ENCODE peak calls at places on chromosome 14, in four cellular contexts. Q, S, U and I are unnamed samples.

GRCh38 chr14:67393689-67394088 is 18.3 kb downstream of the PLEK2 start:
- DNase-seq in Q (no peak), S (no peak), U (no peak), I (no peak)

GRCh38 chr14:105891631-105892452 is 365.5 kb downstream of the TMEM121 start:
- DNase-seq in Q (no peak), S (peak), U (no peak), I (no peak)

GRCh38 chr14:27484633-27485032 is 886.8 kb upstream of the NOVA1 start:
- DNase-seq in Q (no peak), S (no peak), U (no peak), I (no peak)

GRCh38 chr14:51328089-51328941 is 88.3 kb downstream of the TMX1 start:
- DNase-seq in Q (no peak), S (no peak), U (no peak), I (peak)

GRCh38 chr14:51638071-51638944 is 13.4 kb upstream of the FRMD6 start:
- DNase-seq in Q (no peak), S (no peak), U (peak), I (no peak)

GRCh38 chr14:92471919-92472318 is 41.7 kb upstream of the RIN3 start:
- DNase-seq in Q (no peak), S (no peak), U (peak), I (peak)

GRCh38 chr14:56116128-56116900 is 1.9 kb upstream of the PELI2 start:
- DNase-seq in Q (no peak), S (no peak), U (no peak), I (peak)

GRCh38 chr14:24263848-24264247 is 871 bp upstream of the TGM1 start:
- DNase-seq in Q (no peak), S (no peak), U (no peak), I (no peak)

GRCh38 chr14:94775082-94775874 is 5.4 kb upstream of the GSC start:
- DNase-seq in Q (no peak), S (no peak), U (no peak), I (peak)

GRCh38 chr14:60561845-60562746 is 53.1 kb downstream of the SIX6 start:
- DNase-seq in Q (peak), S (peak), U (peak), I (peak)

GRCh38 chr14:33009673-33010072 is 71.0 kb downstream of the NPAS3 start:
- DNase-seq in Q (no peak), S (no peak), U (no peak), I (no peak)

GRCh38 chr14:65412189-65412846 is at the start of gene FUT8:
- DNase-seq in Q (peak), S (peak), U (peak), I (peak)
- TF ChIP-seq POLR2AphosphoS5 in Q (peak), S (no peak), U (peak), I (peak)

GRCh38 chr14:103105580-103106168 is 11.1 kb downstream of the EXOC3L4 start:
- DNase-seq in Q (no peak), S (no peak), U (no peak), I (no peak)
- TF ChIP-seq CTCF in Q (peak), S (peak), U (peak), I (no peak)

GRCh38 chr14:22829661-22830328 is at the start of gene MRPL52:
- DNase-seq in Q (no peak), S (peak), U (peak), I (peak)
- TF ChIP-seq MYC in Q (no peak), S (peak), U (peak), I (peak)

GRCh38 chr14:96699666-96700065 is 97.5 kb upstream of the VRK1 start:
- DNase-seq in Q (no peak), S (no peak), U (no peak), I (no peak)
- TF ChIP-seq POLR2AphosphoS5 in Q (no peak), S (no peak), U (no peak), I (no peak)

GRCh38 chr14:39035336-39035735 is 67.7 kb downstream of the SEC23A start:
- DNase-seq in Q (no peak), S (no peak), U (no peak), I (no peak)

GRCh38 chr14:39033371-39033770 is 69.7 kb downstream of the SEC23A start:
- DNase-seq in Q (no peak), S (no peak), U (no peak), I (peak)

GRCh38 chr14:39038542-39038941 is 64.5 kb downstream of the SEC23A start:
- DNase-seq in Q (no peak), S (no peak), U (no peak), I (no peak)

GRCh38 chr14:39036760-39037159 is 66.3 kb downstream of the SEC23A start:
- DNase-seq in Q (no peak), S (no peak), U (no peak), I (no peak)

GRCh38 chr14:39034481-39035296 is 68.3 kb downstream of the SEC23A start:
- DNase-seq in Q (no peak), S (no peak), U (peak), I (peak)
- TF ChIP-seq CTCF in Q (peak), S (peak), U (peak), I (peak)

DNA sequence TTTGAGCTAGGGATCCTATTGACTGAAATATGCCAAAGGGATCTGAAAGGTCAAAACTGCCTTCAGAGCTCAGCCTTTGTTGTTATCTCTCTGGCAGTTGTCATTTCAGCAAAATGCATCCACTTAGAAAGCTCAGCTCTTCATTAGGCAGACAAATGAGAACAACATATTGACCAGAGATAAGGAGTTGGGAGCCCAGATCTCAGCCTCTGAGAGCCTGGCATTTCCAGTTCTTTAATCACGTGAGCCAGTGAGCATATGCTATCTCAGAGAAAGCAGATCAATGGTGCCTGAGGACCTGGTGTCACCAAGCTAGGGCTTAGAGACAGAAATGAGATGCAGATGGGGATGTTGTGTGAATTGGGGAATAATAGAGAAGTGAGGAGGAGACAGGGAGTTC is 101.1 kb downstream of the DAD1 start:
- DNase-seq in Q (no peak), S (no peak), U (no peak), I (no peak)
- TF ChIP-seq MYC in Q (no peak), S (no peak), U (no peak), I (no peak)

GRCh38 chr14:91173221-91173670 is 59.4 kb downstream of the DGLUCY start:
- DNase-seq in Q (peak), S (peak), U (peak), I (peak)
- TF ChIP-seq POLR2AphosphoS5 in Q (no peak), S (no peak), U (no peak), I (no peak)

GRCh38 chr14:69107407-69108003 is 45.4 kb downstream of the DCAF5 start:
- DNase-seq in Q (peak), S (peak), U (peak), I (peak)
- TF ChIP-seq CTCF in Q (peak), S (peak), U (peak), I (peak)

GRCh38 chr14:21029917-21030316 is at the start of gene TPPP2:
- DNase-seq in Q (no peak), S (no peak), U (no peak), I (no peak)
- TF ChIP-seq MYC in Q (no peak), S (no peak), U (no peak), I (no peak)

GRCh38 chr14:104658325-104658712 is 31.1 kb upstream of the INF2 start:
- DNase-seq in Q (no peak), S (no peak), U (no peak), I (no peak)
- TF ChIP-seq POLR2AphosphoS5 in Q (no peak), S (no peak), U (no peak), I (no peak)